ENCODE peak calls at places on chromosomes 7 and 10, in ten cellular contexts. V, E, G, S, C, O, B, T, Q and W are unnamed samples.

GRCh38 chr7:16926283-16926682 is 44.5 kb upstream of the AGR3 start:
- DNase-seq in E (peak; percentile 50), B (no peak), S (peak; percentile 11), C (no peak), T (no peak), G (no peak), Q (no peak), O (no peak), V (peak; percentile 39), W (no peak)

GRCh38 chr7:151119055-151119415 is 32.8 kb downstream of the AGAP3 start:
- DNase-seq in T (no peak), E (no peak), G (no peak), S (no peak), O (no peak), C (no peak), V (no peak), B (no peak), Q (no peak), W (no peak)

GRCh38 chr7:12524794-12525386 is 45.6 kb upstream of the SCIN start:
- DNase-seq in G (no peak), V (no peak), Q (no peak), C (no peak), T (no peak), O (no peak), E (peak; percentile 57), B (no peak), S (peak; percentile 57), W (no peak)

GRCh38 chr7:116492654-116493109 is 6.9 kb upstream of the CAV2 start:
- DNase-seq in O (no peak), G (no peak), C (no peak), S (no peak), E (no peak), T (no peak), B (no peak), V (no peak), Q (no peak), W (no peak)

GRCh38 chr7:114539575-114539974 is 125.0 kb downstream of the FOXP2 start:
- DNase-seq in G (no peak), E (peak; percentile 12), O (no peak), B (no peak), S (peak; percentile 51), Q (no peak), V (peak; percentile 7), C (no peak), T (no peak), W (no peak)

GRCh38 chr7:18125536-18125935 is 97.9 kb upstream of the PRPS1L1 start:
- DNase-seq in B (no peak), S (no peak), G (no peak), E (peak; percentile 47), C (no peak), T (no peak), O (no peak), Q (no peak), V (no peak), W (no peak)

GRCh38 chr7:95276114-95276513 is 48.2 kb downstream of the PON1 start:
- DNase-seq in C (no peak), V (no peak), B (no peak), E (peak; percentile 16), Q (no peak), G (no peak), O (no peak), T (no peak), S (no peak), W (no peak)

GRCh38 chr7:138919912-138920311 is 61.3 kb downstream of the KIAA1549 start:
- DNase-seq in O (no peak), T (no peak), G (no peak), B (peak; percentile 54), S (no peak), V (no peak), Q (no peak), C (no peak), E (no peak), W (no peak)

GRCh38 chr10:100534726-100535125 is 1.0 kb upstream of the HIF1AN start:
- DNase-seq in S (no peak), T (no peak), C (no peak), V (no peak), E (no peak), O (no peak), G (no peak), B (peak; percentile 4), Q (no peak), W (no peak)

GRCh38 chr10:59098811-59099452 is 77.5 kb upstream of the PHYHIPL start:
- DNase-seq in C (no peak), O (no peak), V (no peak), G (no peak), Q (no peak), S (no peak), B (no peak), T (no peak), E (no peak), W (no peak)

GRCh38 chr10:69801434-69802315 is at the start of gene COL13A1:
- DNase-seq in T (no peak), S (peak; percentile 93), V (peak; percentile 27), E (peak; percentile 53), G (peak; percentile 79), Q (no peak), B (peak; percentile 89), C (no peak), O (peak; percentile 81), W (peak; percentile 95)

GRCh38 chr10:17003151-17003550 is 126.5 kb downstream of the CUBN start:
- DNase-seq in B (no peak), C (peak; percentile 64), G (no peak), Q (peak; percentile 32), S (no peak), T (peak; percentile 34), O (no peak), V (no peak), E (peak; percentile 95), W (peak; percentile 24)

GRCh38 chr7:98753176-98753575 is 116.6 kb downstream of the TMEM130 start:
- DNase-seq in Q (no peak), T (no peak), G (no peak), B (no peak), E (no peak), O (no peak), V (no peak), C (no peak), S (no peak), W (no peak)

GRCh38 chr7:49773939-49774458 is 561 bp downstream of the VWC2 start:
- DNase-seq in G (no peak), S (peak; percentile 43), T (no peak), V (no peak), O (no peak), E (no peak), C (no peak), B (no peak), Q (no peak), W (no peak)

GRCh38 chr7:5429253-5429856 is 5.7 kb upstream of the TNRC18 start:
- DNase-seq in O (no peak), B (peak; percentile 91), E (peak; percentile 96), G (no peak), C (no peak), V (peak; percentile 71), T (no peak), S (peak; percentile 55), Q (no peak), W (no peak)

GRCh38 chr10:46541735-46542566 is 14.5 kb downstream of the GPRIN2 start:
- DNase-seq in C (peak; percentile 0), O (no peak), G (no peak), S (no peak), V (peak; percentile 11), T (no peak), Q (no peak), E (no peak), B (peak; percentile 82), W (no peak)

GRCh38 chr7:131747625-131748024 is 191.2 kb upstream of the PODXL start:
- DNase-seq in T (no peak), E (no peak), S (no peak), G (peak; percentile 70), C (no peak), Q (no peak), B (no peak), V (no peak), O (no peak), W (no peak)

GRCh38 chr7:118233799-118234198 is 9.3 kb downstream of the ANKRD7 start:
- DNase-seq in G (no peak), S (no peak), T (no peak), E (no peak), V (no peak), B (no peak), Q (no peak), C (no peak), O (no peak), W (no peak)

GRCh38 chr7:114922151-114922651 is 307 bp downstream of the MDFIC start:
- DNase-seq in E (peak; percentile 34), B (peak; percentile 89), Q (peak; percentile 20), O (peak; percentile 71), G (no peak), T (peak; percentile 57), V (peak; percentile 46), S (peak; percentile 74), C (peak; percentile 63), W (peak; percentile 65)

GRCh38 chr10:79162861-79163662 is 94.3 kb downstream of the ZMIZ1 start:
- DNase-seq in O (no peak), V (no peak), T (no peak), B (no peak), S (no peak), C (no peak), G (no peak), E (peak; percentile 60), Q (no peak), W (peak; percentile 87)

GRCh38 chr7:83849135-83849534 is 200.2 kb upstream of the SEMA3E start:
- DNase-seq in B (no peak), E (no peak), V (no peak), T (no peak), O (no peak), S (no peak), G (no peak), Q (no peak), C (no peak), W (no peak)

GRCh38 chr7:70301673-70302072 is 703.4 kb downstream of the AUTS2 start:
- DNase-seq in O (no peak), S (no peak), V (no peak), E (no peak), Q (no peak), C (no peak), T (no peak), B (no peak), G (no peak), W (no peak)

GRCh38 chr10:69626826-69627225 is 3.2 kb upstream of the FAM241B start:
- DNase-seq in E (no peak), V (no peak), G (no peak), T (no peak), S (no peak), B (no peak), Q (no peak), O (no peak), C (no peak), W (no peak)

GRCh38 chr10:132690821-132691610 is 94.9 kb downstream of the NKX6-2 start:
- DNase-seq in S (no peak), V (no peak), G (no peak), Q (no peak), B (peak; percentile 70), T (no peak), E (no peak), C (no peak), O (peak; percentile 62), W (no peak)

GRCh38 chr7:36117201-36117840 is 35.7 kb upstream of the EEPD1 start:
- DNase-seq in V (no peak), O (no peak), C (no peak), Q (no peak), B (no peak), T (no peak), S (no peak), G (no peak), E (no peak), W (no peak)